ENCODE peak calls at places on chromosomes 5 and 9, in nine cellular contexts. K is OCI-M1, C is head of caudate nucleus, X is DMS153, G is posterior vena cava, E is HCEC 1CT, T is right cardiac atrium, U is transverse colon, A is upper lobe of right lung. P is an unnamed sample.

GRCh38 chr5:180135128-180135955 is 63.8 kb upstream of the RNF130 start:
- DNase-seq in T (peak), A (peak), C (peak), U (no peak), G (peak), K (peak), X (no peak), E (peak), P (peak)

GRCh38 chr5:37658440-37658839 is 181.4 kb downstream of the GDNF start:
- DNase-seq in T (no peak), X (no peak), U (no peak), C (no peak), G (no peak), A (no peak), E (no peak), K (no peak), P (no peak)

GRCh38 chr9:88991066-88992030 is at the start of gene S1PR3:
- DNase-seq in U (peak), K (no peak), T (peak), C (peak), G (peak), X (peak), A (peak), E (peak), P (peak)

GRCh38 chr9:93193373-93193725 is 9.4 kb downstream of the WNK2 start:
- DNase-seq in K (no peak), A (no peak), T (peak), E (no peak), C (peak), U (peak), X (peak), G (no peak), P (no peak)

GRCh38 chr9:19992556-19992955 is 203.7 kb upstream of the SLC24A2 start:
- DNase-seq in X (peak), G (no peak), C (no peak), T (no peak), U (no peak), K (no peak), A (no peak), E (peak), P (no peak)

GRCh38 chr9:22105005-22105722 is 96.1 kb upstream of the CDKN2B start:
- DNase-seq in K (no peak), A (no peak), T (no peak), G (no peak), E (no peak), U (no peak), X (no peak), C (no peak), P (no peak)

GRCh38 chr9:111621895-111622480 is 9.1 kb upstream of the DNAJC25 start:
- DNase-seq in G (no peak), U (peak), C (no peak), E (peak), X (no peak), T (no peak), K (peak), A (no peak), P (no peak)

GRCh38 chr9:135020481-135021392 is 66.7 kb upstream of the OLFM1 start:
- DNase-seq in E (no peak), C (no peak), K (no peak), U (no peak), A (peak), X (no peak), G (no peak), T (no peak), P (peak)

GRCh38 chr9:121285835-121286687 is 18.1 kb downstream of the GSN start:
- DNase-seq in E (peak), A (peak), X (peak), K (no peak), C (no peak), G (peak), T (peak), U (peak), P (peak)

GRCh38 chr5:673837-674629 is 19.1 kb downstream of the TPPP start:
- DNase-seq in G (peak), C (no peak), A (peak), X (peak), E (no peak), U (no peak), T (peak), K (no peak), P (peak)

GRCh38 chr5:93874080-93874479 is 132.7 kb upstream of the POU5F2 start:
- DNase-seq in U (no peak), E (peak), C (no peak), G (no peak), X (no peak), T (no peak), A (no peak), K (no peak), P (no peak)

GRCh38 chr5:73748510-73749410 is 122.8 kb downstream of the ARHGEF28 start:
- DNase-seq in X (no peak), A (no peak), E (peak), C (no peak), K (no peak), U (no peak), T (peak), G (no peak), P (no peak)

GRCh38 chr5:64690417-64691151 is at the start of gene SHISAL2B:
- DNase-seq in C (no peak), T (no peak), K (no peak), E (no peak), U (no peak), G (peak), X (no peak), A (no peak), P (no peak)

GRCh38 chr5:134555889-134556311 is 30.4 kb downstream of the JADE2 start:
- DNase-seq in A (no peak), T (peak), E (peak), X (no peak), G (peak), C (peak), U (peak), K (peak), P (no peak)

GRCh38 chr5:136056771-136057335 is 28.1 kb downstream of the TGFBI start:
- DNase-seq in E (no peak), U (no peak), C (no peak), X (no peak), G (no peak), K (no peak), A (no peak), T (no peak), P (peak)

GRCh38 chr9:93183106-93183662 is 755 bp upstream of the WNK2 start:
- DNase-seq in K (no peak), A (no peak), E (no peak), T (peak), C (no peak), G (no peak), X (no peak), U (no peak), P (no peak)

GRCh38 chr9:35996358-35996970 is 38.5 kb upstream of the OR2S2 start:
- DNase-seq in A (no peak), U (no peak), C (no peak), E (no peak), K (no peak), G (no peak), X (no peak), T (no peak), P (no peak)

GRCh38 chr9:7377489-7377888 is 422.1 kb downstream of the DMAC1 start:
- DNase-seq in C (no peak), K (no peak), E (no peak), U (no peak), A (no peak), G (no peak), T (no peak), X (no peak), P (no peak)

GRCh38 chr9:72464819-72465218 is 56.6 kb upstream of the TMC1 start:
- DNase-seq in C (no peak), X (no peak), E (no peak), A (no peak), G (no peak), K (peak), U (no peak), T (no peak), P (no peak)

GRCh38 chr5:147373328-147373727 is 136.5 kb downstream of the DPYSL3 start:
- DNase-seq in A (no peak), E (no peak), T (no peak), C (no peak), K (no peak), U (no peak), X (no peak), G (no peak), P (no peak)

GRCh38 chr9:32839486-32839885 is 56.1 kb downstream of the TMEM215 start:
- DNase-seq in K (no peak), A (no peak), E (no peak), U (no peak), T (no peak), X (no peak), C (no peak), G (no peak), P (no peak)

GRCh38 chr9:107732781-107733529 is 243.4 kb upstream of the KLF4 start:
- DNase-seq in G (no peak), K (peak), C (no peak), A (no peak), U (no peak), X (no peak), T (peak), E (peak), P (no peak)

GRCh38 chr5:95892784-95893354 is 68.8 kb downstream of the ELL2 start:
- DNase-seq in C (no peak), E (peak), X (no peak), A (no peak), T (no peak), K (peak), G (no peak), U (peak), P (no peak)

GRCh38 chr5:11182441-11183080 is 421.5 kb upstream of the DAP start:
- DNase-seq in K (peak), E (peak), T (no peak), C (no peak), U (no peak), G (no peak), X (no peak), A (no peak), P (no peak)

GRCh38 chr9:133122935-133123611 is 2.0 kb upstream of the RALGDS start:
- DNase-seq in T (peak), G (peak), K (peak), E (no peak), U (peak), A (no peak), C (no peak), X (no peak), P (no peak)

GRCh38 chr5:59837071-59837470 is 56.5 kb downstream of the PDE4D start:
- DNase-seq in X (no peak), C (no peak), T (no peak), E (no peak), A (no peak), K (no peak), U (no peak), G (no peak), P (no peak)

GRCh38 chr5:31021181-31021624 is 172.3 kb upstream of the CDH6 start:
- DNase-seq in E (no peak), C (no peak), U (no peak), T (no peak), X (no peak), A (no peak), G (no peak), K (no peak), P (no peak)

GRCh38 chr5:168347368-168347767 is 55.9 kb downstream of the WWC1 start:
- DNase-seq in U (no peak), K (no peak), C (no peak), E (no peak), X (no peak), G (no peak), T (no peak), A (no peak), P (peak)

GRCh38 chr5:177552839-177553455 is 1.4 kb downstream of the FAM193B start:
- DNase-seq in U (no peak), G (no peak), X (no peak), E (peak), A (no peak), K (no peak), T (peak), C (peak), P (no peak)

GRCh38 chr5:89901983-89902382 is 507.6 kb downstream of the CETN3 start:
- DNase-seq in X (no peak), K (no peak), C (peak), A (no peak), U (peak), E (no peak), G (no peak), T (no peak), P (peak)

GRCh38 chr5:14932902-14933475 is 61.4 kb upstream of the ANKH start:
- DNase-seq in T (no peak), K (no peak), E (no peak), A (no peak), C (no peak), X (no peak), G (no peak), U (no peak), P (no peak)

GRCh38 chr5:127619908-127620479 is 28.9 kb upstream of the CTXN3 start:
- DNase-seq in A (no peak), E (no peak), T (no peak), G (no peak), K (no peak), U (no peak), C (no peak), X (no peak), P (no peak)

GRCh38 chr5:137761020-137761516 is 6.9 kb upstream of the HNRNPA0 start:
- DNase-seq in A (no peak), X (no peak), E (no peak), C (no peak), U (no peak), K (no peak), T (no peak), G (no peak), P (no peak)

GRCh38 chr5:3007577-3007976 is 256.1 kb upstream of the IRX2 start:
- DNase-seq in U (no peak), G (no peak), A (no peak), C (no peak), X (no peak), E (no peak), K (no peak), T (no peak), P (no peak)

GRCh38 chr5:73625314-73625904 is 587 bp upstream of the ARHGEF28 start:
- DNase-seq in X (peak), C (no peak), A (no peak), K (no peak), U (no peak), G (no peak), E (no peak), T (no peak), P (no peak)

GRCh38 chr9:133583586-133583985 is 25.6 kb downstream of the FAM163B start:
- DNase-seq in U (no peak), T (peak), K (no peak), X (peak), G (no peak), C (no peak), A (no peak), E (no peak), P (peak)

GRCh38 chr9:734831-735511 is 106.5 kb upstream of the DMRT1 start:
- DNase-seq in U (no peak), G (no peak), K (no peak), T (peak), E (peak), X (no peak), A (no peak), C (peak), P (no peak)